ENCODE peak calls at places on chromosomes 5 and 9, in seven cellular contexts. K, D, M, A, G, S and C are unnamed samples.

GRCh38 chr5:25863811-25864210 is 1174.6 kb downstream of the CDH9 start:
- DNase-seq in A (no peak), G (no peak), D (no peak), M (no peak), S (no peak), K (no peak), C (no peak)

GRCh38 chr9:97900738-97901565 is 21.3 kb downstream of the TRMO start:
- DNase-seq in D (no peak), A (peak), S (no peak), G (no peak), K (peak), M (peak), C (no peak)

GRCh38 chr9:75239176-75239575 is 150.9 kb downstream of the OSTF1 start:
- DNase-seq in D (no peak), G (no peak), K (peak), S (no peak), A (peak), M (no peak), C (no peak)

GRCh38 chr5:175831507-175831906 is 39.9 kb upstream of the CPLX2 start:
- DNase-seq in K (no peak), M (no peak), A (no peak), G (no peak), D (no peak), S (no peak), C (no peak)

GRCh38 chr9:109487247-109487646 is 10.9 kb downstream of the PTPN3 start:
- DNase-seq in G (no peak), A (no peak), D (no peak), S (no peak), M (no peak), K (no peak), C (no peak)

GRCh38 chr9:125233678-125234077 is 7.5 kb downstream of the HSPA5 start:
- DNase-seq in A (peak), S (no peak), K (no peak), M (no peak), G (peak), D (no peak), C (no peak)

GRCh38 chr5:142913728-142914338 is 143.7 kb downstream of the ARHGAP26 start:
- DNase-seq in G (no peak), D (no peak), K (no peak), S (no peak), M (no peak), A (peak), C (no peak)

GRCh38 chr5:111735829-111736228 is 21.2 kb downstream of the NREP start:
- DNase-seq in D (peak), K (no peak), M (no peak), S (no peak), G (peak), A (peak), C (no peak)

GRCh38 chr5:127320032-127320945 is 29.7 kb downstream of the MEGF10 start:
- DNase-seq in G (no peak), D (no peak), M (peak), S (no peak), K (peak), A (no peak), C (no peak)

GRCh38 chr9:126319651-126320050 is 7.0 kb upstream of the MVB12B start:
- DNase-seq in D (no peak), S (no peak), A (no peak), K (no peak), M (no peak), G (no peak), C (no peak)

GRCh38 chr5:173490681-173491080 is 125.8 kb downstream of the BOD1 start:
- DNase-seq in M (no peak), G (no peak), A (no peak), K (no peak), S (no peak), D (no peak), C (no peak)

GRCh38 chr5:56412601-56413379 is 179.7 kb upstream of the ANKRD55 start:
- DNase-seq in A (no peak), S (no peak), K (peak), G (no peak), M (peak), D (peak), C (peak)

GRCh38 chr9:97437151-97437550 is 25.3 kb downstream of the TDRD7 start:
- DNase-seq in S (no peak), G (no peak), D (no peak), K (no peak), M (no peak), A (no peak), C (no peak)

GRCh38 chr9:18666348-18666747 is 192.4 kb downstream of the ADAMTSL1 start:
- DNase-seq in S (no peak), G (peak), D (no peak), K (no peak), A (peak), M (no peak), C (no peak)

GRCh38 chr5:96601811-96602244 is 60.3 kb upstream of the CAST start:
- DNase-seq in D (peak), K (peak), A (peak), G (peak), S (peak), M (peak), C (no peak)

GRCh38 chr5:143434261-143435206 is 31.0 kb upstream of the NR3C1 start:
- DNase-seq in K (peak), G (no peak), M (peak), D (peak), A (no peak), S (peak), C (no peak)

GRCh38 chr5:160556886-160557285 is 135.2 kb downstream of the PTTG1 start:
- DNase-seq in G (peak), S (no peak), A (peak), M (no peak), D (no peak), K (no peak), C (no peak)

GRCh38 chr5:168254013-168254693 is 37.3 kb upstream of the WWC1 start:
- DNase-seq in G (no peak), M (no peak), K (no peak), S (no peak), D (no peak), A (no peak), C (no peak)

GRCh38 chr5:67050125-67050524 is 146.5 kb downstream of the CD180 start:
- DNase-seq in A (no peak), K (no peak), S (no peak), G (no peak), D (no peak), M (peak), C (no peak)

GRCh38 chr5:156913355-156913718 is 49.7 kb downstream of the TIMD4 start:
- DNase-seq in K (no peak), G (no peak), A (no peak), M (no peak), S (no peak), D (no peak), C (no peak)

GRCh38 chr9:84054341-84055010 is 73.9 kb downstream of the RMI1 start:
- DNase-seq in K (no peak), S (no peak), D (peak), G (no peak), A (no peak), M (no peak), C (no peak)

GRCh38 chr5:95901676-95902646 is 59.7 kb downstream of the ELL2 start:
- DNase-seq in G (peak), S (no peak), K (no peak), A (peak), M (no peak), D (no peak), C (no peak)

GRCh38 chr9:2729721-2730120 is 12.4 kb downstream of the KCNV2 start:
- DNase-seq in M (no peak), A (no peak), K (no peak), G (no peak), S (no peak), D (no peak), C (no peak)

GRCh38 chr5:1401681-1402096 is 43.6 kb downstream of the SLC6A3 start:
- DNase-seq in M (no peak), D (no peak), G (no peak), S (no peak), A (no peak), K (no peak), C (no peak)

GRCh38 chr5:109907751-109908150 is 218.0 kb downstream of the MAN2A1 start:
- DNase-seq in D (no peak), S (no peak), K (no peak), M (no peak), G (peak), A (peak), C (no peak)

GRCh38 chr5:160444407-160444806 is 22.8 kb downstream of the PTTG1 start:
- DNase-seq in S (no peak), D (no peak), K (no peak), A (no peak), M (no peak), G (no peak), C (no peak)

GRCh38 chr5:116062352-116062751 is 22.5 kb upstream of the COMMD10 start:
- DNase-seq in D (no peak), S (no peak), A (no peak), K (no peak), M (no peak), G (no peak), C (no peak)

GRCh38 chr5:79931866-79932265 is 59.2 kb downstream of the MTX3 start:
- DNase-seq in D (no peak), G (no peak), K (no peak), M (no peak), A (no peak), S (no peak), C (no peak)

GRCh38 chr5:171493646-171494393 is 74.4 kb downstream of the FGF18 start:
- DNase-seq in K (no peak), M (no peak), G (no peak), A (no peak), S (no peak), D (no peak), C (no peak)

GRCh38 chr5:154403776-154404387 is 41.9 kb upstream of the SAP30L start:
- DNase-seq in A (no peak), M (no peak), S (no peak), D (no peak), G (no peak), K (no peak), C (no peak)

GRCh38 chr5:131640043-131640856 is 5.2 kb upstream of the RAPGEF6 start:
- DNase-seq in G (no peak), D (no peak), S (peak), K (peak), M (no peak), A (peak), C (no peak)

DNA sequence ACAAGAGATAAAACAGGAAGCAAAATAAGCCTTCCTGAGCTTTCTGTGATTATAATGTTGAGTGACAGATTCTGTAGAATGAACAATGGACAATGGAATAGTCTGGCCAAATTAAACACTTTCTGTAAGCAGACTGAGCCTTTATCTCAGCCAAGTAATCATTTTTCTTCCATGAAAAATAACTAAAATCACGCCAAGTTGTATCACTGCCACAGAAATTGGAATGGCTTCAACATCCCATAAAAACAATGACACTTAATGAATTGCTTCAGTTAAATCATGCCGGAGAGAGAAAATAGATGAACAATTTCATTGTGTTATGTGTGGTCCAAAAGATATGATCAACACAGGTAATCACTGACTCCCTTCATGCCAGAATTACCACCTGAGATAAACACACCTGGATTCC is 63.0 kb downstream of the TSSK1B start:
- DNase-seq in D (no peak), A (no peak), G (no peak), S (no peak), K (no peak), M (no peak), C (no peak)
- H3K4me3 ChIP-seq in D (no peak), A (no peak), G (no peak), S (no peak), K (no peak), M (no peak), C (no peak)

DNA sequence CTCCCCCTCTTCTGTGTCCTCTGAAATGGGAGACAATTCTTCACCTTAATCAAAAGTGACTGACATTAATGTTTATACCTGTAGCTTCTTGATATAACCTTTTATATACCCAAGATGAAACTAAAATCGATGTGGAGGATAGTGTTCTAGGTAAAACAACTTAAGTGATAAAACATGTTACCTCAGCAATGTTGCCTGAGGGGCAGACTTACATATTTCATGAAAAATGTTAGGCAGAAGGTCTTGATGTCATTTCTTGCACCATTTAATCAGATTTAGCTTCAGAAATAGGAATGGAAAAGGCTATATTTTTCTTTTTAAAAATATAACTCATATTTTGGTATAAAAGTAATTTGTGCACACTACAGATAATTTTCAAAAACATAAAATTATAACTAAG is 22.7 kb upstream of the MACIR start:
- DNase-seq in A (no peak), M (no peak), K (no peak), S (no peak), D (no peak), G (no peak), C (no peak)
- H3K4me3 ChIP-seq in A (no peak), M (no peak), K (no peak), S (no peak), D (no peak), G (no peak), C (no peak)

DNA sequence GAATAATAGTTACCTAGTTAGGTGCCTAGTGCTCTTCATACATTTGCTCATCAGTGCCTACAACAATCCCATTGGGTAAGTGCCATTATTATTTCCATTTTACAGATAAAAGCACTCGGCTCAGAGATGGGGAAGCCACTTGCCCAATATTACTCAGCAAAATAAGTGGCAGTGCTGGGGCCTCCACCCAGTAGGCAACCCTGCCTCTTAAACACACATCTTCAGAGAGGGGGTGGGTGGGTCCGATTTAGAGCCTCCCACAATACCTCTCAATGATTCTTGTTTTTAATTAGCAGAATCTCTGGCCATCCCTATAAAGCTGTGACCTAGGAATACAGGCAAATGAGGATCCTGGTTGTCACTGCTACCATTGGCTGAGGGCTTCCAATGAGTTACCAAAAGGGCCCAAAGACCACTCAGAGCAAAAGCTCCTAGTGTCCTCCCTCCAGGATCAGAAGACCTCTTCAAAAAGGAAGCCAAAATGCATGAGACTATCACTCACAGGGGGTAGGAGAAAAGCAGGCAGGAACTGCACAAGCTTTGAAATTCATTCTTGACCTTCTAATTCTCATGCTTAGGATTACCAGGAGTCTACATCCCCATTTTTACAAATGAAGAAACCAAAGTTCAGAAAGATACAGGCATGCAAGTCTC is 36.1 kb upstream of the UBE2D2 start:
- DNase-seq in M (no peak), D (no peak), A (no peak), K (no peak), G (no peak), S (no peak), C (no peak)
- H3K4me3 ChIP-seq in M (no peak), D (no peak), A (no peak), K (no peak), G (no peak), S (no peak), C (no peak)

GRCh38 chr9:135561391-135562234 is at the start of gene PAEP:
- DNase-seq in G (no peak), M (no peak), S (no peak), A (no peak), K (no peak), D (no peak), C (no peak)

GRCh38 chr9:135562235-135562745 is 734 bp downstream of the PAEP start:
- DNase-seq in A (no peak), G (no peak), S (no peak), D (no peak), M (no peak), K (no peak), C (no peak)

GRCh38 chr9:135565141-135565628 is 3.6 kb downstream of the PAEP start:
- DNase-seq in K (no peak), M (no peak), A (no peak), D (no peak), S (no peak), G (no peak), C (no peak)

GRCh38 chr9:135563858-135564257 is 2.3 kb downstream of the PAEP start:
- DNase-seq in K (no peak), M (no peak), G (no peak), S (no peak), D (no peak), A (no peak), C (no peak)

GRCh38 chr9:135563039-135563476 is 1.5 kb downstream of the PAEP start:
- DNase-seq in A (no peak), K (no peak), M (no peak), D (no peak), G (no peak), S (no peak), C (no peak)
- H3K4me3 ChIP-seq in A (no peak), K (no peak), M (no peak), D (no peak), G (no peak), S (no peak), C (no peak)

GRCh38 chr9:137865581-137866145 is 11.9 kb upstream of the CACNA1B start:
- DNase-seq in G (no peak), D (no peak), M (no peak), S (no peak), A (no peak), K (no peak), C (no peak)
- H3K4me3 ChIP-seq in G (no peak), D (no peak), M (no peak), S (no peak), A (no peak), K (no peak), C (no peak)